ENCODE peak calls at places on chromosomes 1 and 21, in nine cellular contexts. U is fibroblast of pulmonary artery, Q is progenitor cell of endocrine pancreas, V is IMR-90, G is pancreas, F is choroid plexus epithelial cell, X is ovary, Y is lower lobe of right lung, P is heart right ventricle. W is an unnamed sample.
A peak's percentile ranks its signal among the peaks of the same experiment; 100 is the strongest.

GRCh38 chr1:233759665-233760064 is 144.8 kb upstream of the SLC35F3 start:
- DNase-seq in V (no peak), Q (no peak), P (no peak), X (no peak), Y (no peak), U (no peak), G (no peak), F (no peak), W (no peak)

GRCh38 chr1:27668808-27669723 is 2.9 kb downstream of the IFI6 start:
- DNase-seq in F (peak; percentile 67), G (peak; percentile 90), Y (peak; percentile 88), V (peak; percentile 45), P (peak; percentile 71), X (peak; percentile 84), U (peak; percentile 66), Q (peak; percentile 87), W (no peak)

GRCh38 chr1:7859406-7859805 is 6.5 kb upstream of the UTS2 start:
- DNase-seq in U (no peak), Y (no peak), Q (no peak), F (no peak), V (no peak), X (no peak), P (no peak), G (no peak), W (no peak)

GRCh38 chr1:96306809-96307208 is 414.8 kb upstream of the PTBP2 start:
- DNase-seq in Y (no peak), Q (no peak), V (peak; percentile 71), G (no peak), P (no peak), U (peak; percentile 52), F (peak; percentile 69), X (no peak), W (no peak)

GRCh38 chr21:33069994-33070811 is at the start of gene OLIG1:
- DNase-seq in U (peak; percentile 11), G (no peak), Y (peak; percentile 73), X (no peak), F (peak; percentile 15), P (no peak), Q (peak; percentile 50), V (peak; percentile 10), W (no peak)

GRCh38 chr1:157775101-157775870 is 1.6 kb downstream of the FCRL2 start:
- DNase-seq in Y (no peak), U (no peak), V (no peak), P (no peak), Q (no peak), X (no peak), G (no peak), F (no peak), W (no peak)

GRCh38 chr1:212070720-212071302 is 35.3 kb downstream of the DTL start:
- DNase-seq in U (peak; percentile 81), Y (no peak), Q (no peak), F (peak; percentile 84), V (peak; percentile 70), P (no peak), G (no peak), X (no peak), W (peak; percentile 36)

GRCh38 chr1:214550339-214551051 is 907 bp downstream of the PTPN14 start:
- DNase-seq in F (no peak), Y (no peak), X (no peak), V (no peak), Q (no peak), P (peak; percentile 14), G (peak; percentile 40), U (no peak), W (no peak)

GRCh38 chr21:46388896-46389295 is 64.9 kb downstream of the PCNT start:
- DNase-seq in X (no peak), Q (no peak), V (no peak), U (no peak), P (no peak), Y (no peak), F (no peak), G (no peak), W (no peak)

GRCh38 chr21:35086357-35086756 is 37.3 kb upstream of the RUNX1 start:
- DNase-seq in P (no peak), Y (no peak), Q (no peak), U (peak; percentile 35), V (peak; percentile 54), F (peak; percentile 36), G (no peak), X (no peak), W (no peak)

GRCh38 chr1:116075981-116076380 is 35.2 kb upstream of the MAB21L3 start:
- DNase-seq in P (no peak), F (no peak), U (no peak), X (no peak), G (no peak), Q (no peak), V (no peak), Y (no peak), W (no peak)
- TF ChIP-seq CTCF in P (no peak), F (no peak), U (no peak), X (no peak), G (no peak), Q (no peak), V (no peak), Y (no peak), W (no peak)

GRCh38 chr1:31548518-31548898 is 27.8 kb upstream of the TINAGL1 start:
- DNase-seq in G (no peak), X (peak; percentile 48), F (no peak), Y (peak; percentile 60), Q (no peak), V (peak; percentile 21), U (no peak), P (no peak), W (no peak)
- TF ChIP-seq CTCF in G (no peak), X (no peak), F (no peak), Y (no peak), Q (no peak), V (no peak), U (no peak), P (no peak), W (no peak)

DNA sequence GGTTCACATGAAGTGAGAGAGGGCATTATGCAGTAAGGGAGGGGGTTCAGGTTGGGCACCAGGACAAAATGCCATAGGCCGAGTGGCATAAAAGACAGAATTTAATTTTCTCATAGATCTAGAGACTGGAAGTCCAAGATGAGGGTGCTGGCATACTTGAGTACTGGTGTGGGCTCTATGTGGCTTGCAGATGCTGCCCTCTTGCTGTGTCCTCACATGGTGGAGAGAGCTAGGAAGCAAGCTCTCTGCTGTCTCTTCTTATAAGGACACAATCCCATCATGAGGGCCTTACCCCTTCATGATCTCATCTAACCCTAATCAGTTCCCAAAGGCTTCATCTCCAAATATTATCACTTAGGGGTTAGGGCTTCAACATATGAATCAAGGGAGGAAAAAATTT is 64.6 kb downstream of the PLPPR5 start:
- DNase-seq in P (no peak), Q (no peak), F (no peak), X (no peak), Y (no peak), G (no peak), V (no peak), U (no peak), W (no peak)
- TF ChIP-seq CTCF in P (no peak), Q (no peak), F (no peak), X (no peak), Y (no peak), G (no peak), V (no peak), U (no peak), W (no peak)

DNA sequence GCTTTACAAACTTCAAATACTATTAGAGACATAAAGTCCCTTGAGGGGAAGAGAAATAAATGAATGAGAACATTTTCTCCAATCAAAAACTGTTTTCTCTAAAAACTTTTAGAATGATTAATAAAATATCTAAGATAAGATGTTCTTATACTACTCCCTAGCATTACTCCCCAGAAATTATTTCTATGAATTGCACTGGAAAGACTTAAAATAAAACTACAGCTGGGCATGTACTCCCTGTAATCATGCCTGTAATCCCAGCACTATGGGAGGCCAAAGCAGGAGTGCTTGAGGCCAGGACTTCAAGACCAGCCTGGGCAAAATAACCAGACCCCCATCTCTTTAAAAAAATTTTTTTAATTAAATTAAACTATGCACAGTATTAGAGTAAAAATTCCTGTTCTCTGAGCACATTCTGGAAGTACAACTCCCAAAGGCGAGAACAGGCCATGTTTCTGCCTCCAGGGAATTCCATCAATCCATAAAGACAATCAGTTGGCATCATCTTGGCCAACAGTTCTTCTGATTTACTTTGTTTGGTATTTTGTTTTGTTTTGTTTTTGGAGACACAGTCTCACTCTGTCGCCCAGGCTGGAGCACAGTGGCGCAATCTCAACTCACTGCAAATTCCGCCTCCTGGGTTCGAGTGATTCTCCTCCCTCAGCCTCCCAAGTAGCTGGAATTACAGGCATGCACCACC is 77.9 kb downstream of the TGFBR3 start:
- DNase-seq in Y (no peak), G (no peak), V (no peak), P (no peak), Q (no peak), U (no peak), X (no peak), F (no peak), W (no peak)
- TF ChIP-seq CTCF in Y (no peak), G (no peak), V (no peak), P (no peak), Q (no peak), U (no peak), X (no peak), F (no peak), W (no peak)

GRCh38 chr1:182059936-182060335 is 1.6 kb downstream of the ZNF648 start:
- DNase-seq in Q (no peak), U (no peak), X (no peak), Y (no peak), G (no peak), V (no peak), F (no peak), P (no peak), W (no peak)

GRCh38 chr1:182051938-182052337 is 9.6 kb downstream of the ZNF648 start:
- DNase-seq in Q (no peak), F (no peak), Y (no peak), X (no peak), U (no peak), V (no peak), G (no peak), P (no peak), W (no peak)

GRCh38 chr1:182056596-182057366 is 4.7 kb downstream of the ZNF648 start:
- DNase-seq in U (no peak), Y (no peak), V (no peak), F (no peak), Q (no peak), G (peak; percentile 65), X (no peak), P (no peak), W (no peak)

GRCh38 chr1:182050481-182051438 is 10.8 kb downstream of the ZNF648 start:
- DNase-seq in G (no peak), Q (no peak), X (no peak), V (no peak), F (no peak), P (no peak), U (no peak), Y (no peak), W (no peak)

DNA sequence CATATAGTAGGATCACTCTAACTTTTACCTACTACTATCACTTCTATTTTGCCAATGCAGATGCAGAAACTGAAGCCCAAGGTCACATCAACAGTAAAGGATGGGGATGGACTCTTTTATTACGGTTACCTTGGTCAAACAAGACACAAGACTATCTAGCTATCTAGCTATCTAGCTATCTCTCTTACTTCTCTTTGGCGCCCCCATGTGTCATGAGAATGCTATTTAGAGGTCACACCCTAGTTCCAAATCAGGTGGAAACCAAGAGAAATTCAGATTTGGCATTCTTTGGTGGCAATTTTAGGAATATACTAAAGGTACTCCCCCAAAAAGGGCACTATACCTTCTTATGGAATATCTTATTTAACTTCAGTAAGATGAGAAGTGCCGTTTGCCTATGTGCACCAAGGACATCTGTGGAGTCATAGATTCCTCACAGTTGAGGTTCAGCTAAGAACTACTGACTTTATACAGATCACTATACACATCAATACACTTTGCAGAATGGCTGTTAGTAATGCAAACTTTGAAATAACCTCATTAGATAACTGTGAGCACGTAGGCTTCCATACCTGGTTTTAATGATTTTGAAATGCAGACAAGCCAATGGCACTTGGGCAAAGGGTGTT is 6.7 kb downstream of the ZNF648 start:
- DNase-seq in X (no peak), P (peak; percentile 34), V (no peak), F (peak; percentile 12), G (no peak), Y (no peak), Q (no peak), U (no peak), W (no peak)
- TF ChIP-seq CTCF in X (no peak), P (peak; percentile 38), V (peak; percentile 12), F (peak; percentile 24), G (peak; percentile 23), Y (peak; percentile 56), Q (peak; percentile 38), U (peak; percentile 3), W (peak; percentile 48)